ENCODE peak calls at places on chromosomes 11 and 22, in five cellular contexts. I, N, L, C and F are unnamed samples.
A peak's percentile ranks its signal among the peaks of the same experiment; 100 is the strongest.

GRCh38 chr22:48061726-48062125 is 1299.3 kb downstream of the TBC1D22A start:
- DNase-seq in I (no peak), N (no peak), L (no peak), C (no peak), F (no peak)

GRCh38 chr11:64743591-64744543 is at the start of gene RASGRP2:
- DNase-seq in I (no peak), N (peak; percentile 88), L (peak; percentile 80), C (peak; percentile 94), F (peak; percentile 94)

GRCh38 chr11:68750197-68750987 is 928 bp downstream of the TESMIN start:
- DNase-seq in I (no peak), N (no peak), L (no peak), C (peak; percentile 23), F (peak; percentile 44)

GRCh38 chr22:33593818-33594217 is 326.5 kb downstream of the LARGE1 start:
- DNase-seq in I (no peak), N (no peak), L (no peak), C (no peak), F (no peak)

GRCh38 chr11:44725016-44725651 is 1.6 kb upstream of the TSPAN18 start:
- DNase-seq in I (peak; percentile 56), N (no peak), L (no peak), C (no peak), F (no peak)

GRCh38 chr11:102225689-102226562 is 91.4 kb upstream of the BIRC3 start:
- DNase-seq in I (peak; percentile 80), N (no peak), L (peak; percentile 26), C (no peak), F (no peak)

GRCh38 chr11:44313701-44314489 is 4.0 kb upstream of the ALX4 start:
- DNase-seq in I (peak; percentile 45), N (no peak), L (no peak), C (no peak), F (no peak)

GRCh38 chr11:35658028-35658948 is 4.3 kb upstream of the TRIM44 start:
- DNase-seq in I (no peak), N (no peak), L (no peak), C (no peak), F (no peak)

GRCh38 chr22:43228330-43228729 is 41.4 kb upstream of the TTLL12 start:
- DNase-seq in I (no peak), N (peak; percentile 69), L (peak; percentile 30), C (peak; percentile 41), F (peak; percentile 46)

GRCh38 chr11:30431127-30431814 is 108.4 kb downstream of the ARL14EP start:
- DNase-seq in I (no peak), N (no peak), L (no peak), C (no peak), F (no peak)

GRCh38 chr11:130585545-130585944 is 137.1 kb downstream of the ADAMTS15 start:
- DNase-seq in I (peak; percentile 55), N (no peak), L (no peak), C (no peak), F (no peak)

GRCh38 chr11:23364076-23364475 is 503.8 kb upstream of the CCDC179 start:
- DNase-seq in I (no peak), N (no peak), L (no peak), C (no peak), F (no peak)